ENCODE peak calls at places on chromosomes 2 and 18, in five cellular contexts. Q is psoas muscle; E is OCI-LY7; Y is heart left ventricle; H is CD8-positive, alpha-beta T cell. O is an unnamed sample.

GRCh38 chr2:169036717-169037450 is 5.8 kb upstream of the ABCB11 start:
- DNase-seq in Q (no peak), E (no peak), Y (no peak), H (no peak), O (peak; percentile 25)

GRCh38 chr2:69943000-69943840 is 18.2 kb downstream of the ASPRV1 start:
- DNase-seq in Q (no peak), E (no peak), Y (no peak), H (no peak), O (no peak)

GRCh38 chr2:121858406-121858805 is 103.0 kb downstream of the TSN start:
- DNase-seq in Q (no peak), E (no peak), Y (no peak), H (no peak), O (no peak)

GRCh38 chr2:134573724-134574123 is 145.1 kb downstream of the TMEM163 start:
- DNase-seq in Q (no peak), E (no peak), Y (no peak), H (no peak), O (no peak)

GRCh38 chr2:70697603-70698383 is 70.2 kb downstream of the ADD2 start:
- DNase-seq in Q (no peak), E (no peak), Y (no peak), H (no peak), O (no peak)

GRCh38 chr2:102735431-102736130 is 26.2 kb upstream of the TMEM182 start:
- DNase-seq in Q (no peak), E (no peak), Y (no peak), H (no peak), O (peak; percentile 28)

GRCh38 chr2:103734911-103735310 is 973.1 kb downstream of the TMEM182 start:
- DNase-seq in Q (no peak), E (no peak), Y (no peak), H (no peak), O (no peak)

GRCh38 chr18:48662021-48662661 is 123.3 kb downstream of the CTIF start:
- DNase-seq in Q (no peak), E (no peak), Y (peak; percentile 5), H (no peak), O (peak; percentile 92)

GRCh38 chr2:226802573-226802972 is 3.0 kb upstream of the IRS1 start:
- DNase-seq in Q (no peak), E (peak; percentile 85), Y (no peak), H (no peak), O (peak; percentile 71)

GRCh38 chr2:206011795-206012194 is 74.2 kb downstream of the INO80D start:
- DNase-seq in Q (no peak), E (no peak), Y (no peak), H (no peak), O (no peak)

GRCh38 chr2:1137992-1138391 is 187.3 kb downstream of the SNTG2 start:
- DNase-seq in Q (no peak), E (no peak), Y (no peak), H (no peak), O (no peak)

GRCh38 chr18:74411475-74411874 is 45.6 kb downstream of the DIPK1C start:
- DNase-seq in Q (no peak), E (no peak), Y (no peak), H (no peak), O (no peak)

GRCh38 chr2:154189963-154190362 is 318.2 kb downstream of the GALNT13 start:
- DNase-seq in Q (no peak), E (no peak), Y (no peak), H (no peak), O (no peak)

GRCh38 chr2:190882831-190883582 is 2.4 kb downstream of the GLS start:
- DNase-seq in Q (no peak), E (peak; percentile 39), Y (no peak), H (no peak), O (no peak)
- H3K27ac ChIP-seq in Q (peak overlapping the region; percentile 96), E (peak overlapping the region; percentile 87), Y (peak overlapping the region; percentile 97), H (peak overlapping the region; percentile 94), O (peak overlapping the region; percentile 85)

DNA sequence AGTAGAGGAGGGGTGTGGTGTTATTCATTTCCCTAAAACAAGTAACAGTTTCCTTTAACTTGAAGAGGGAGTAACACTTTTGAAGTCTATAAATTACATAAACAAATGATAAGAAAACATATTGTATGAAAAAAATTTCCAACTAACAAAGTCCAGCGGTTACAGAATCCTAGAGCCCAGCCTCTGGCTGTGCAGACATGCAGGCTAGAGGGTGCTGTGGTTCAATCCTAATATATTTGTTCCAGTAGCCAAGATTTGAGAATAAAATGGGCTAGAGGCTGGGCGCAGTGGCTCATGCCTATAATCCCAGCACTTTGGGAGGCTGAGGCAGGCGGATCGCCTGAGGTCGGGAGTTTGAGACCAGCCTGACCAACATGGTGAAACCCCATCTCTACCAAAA is 56.9 kb downstream of the WDR75 start:
- DNase-seq in Q (no peak), E (no peak), Y (no peak), H (no peak), O (no peak)
- H3K27ac ChIP-seq in Q (no peak overlapping the region), E (no peak overlapping the region), Y (no peak overlapping the region), H (no peak overlapping the region), O (no peak overlapping the region)

GRCh38 chr2:60047347-60047746 is 506.1 kb downstream of the BCL11A start:
- DNase-seq in Q (no peak), E (no peak), Y (no peak), H (no peak), O (no peak)
- H3K27ac ChIP-seq in Q (no peak overlapping the region), E (no peak overlapping the region), Y (no peak overlapping the region), H (no peak overlapping the region), O (no peak overlapping the region)

DNA sequence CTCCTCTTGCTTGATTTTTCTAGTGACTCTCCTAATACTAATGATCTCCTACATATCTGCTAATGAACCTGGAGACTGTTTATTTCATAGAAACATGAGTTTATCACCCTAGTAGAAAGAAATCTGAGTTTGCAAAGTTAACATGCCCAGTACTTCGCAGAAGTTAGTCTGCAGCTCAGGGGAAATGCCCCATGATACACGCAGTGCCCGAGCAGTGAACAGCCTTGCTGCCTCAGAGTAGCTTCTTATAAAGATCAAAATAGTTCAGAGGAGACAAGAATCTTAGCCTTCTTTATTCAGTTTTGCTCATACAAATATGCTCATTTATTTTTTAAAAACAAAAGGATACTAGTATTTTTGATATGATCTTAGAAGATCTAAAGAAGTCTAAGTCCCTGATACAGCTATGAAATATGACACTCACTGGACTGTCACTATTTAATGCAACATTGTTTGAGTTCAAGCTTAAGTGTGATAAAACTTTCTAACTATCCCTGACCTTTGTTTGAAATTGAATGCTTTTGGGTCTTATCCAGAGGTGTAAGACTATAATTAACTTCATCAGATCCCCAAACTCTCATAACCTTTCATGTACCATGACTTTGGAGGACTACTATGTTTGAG is 20.5 kb downstream of the FRZB start:
- DNase-seq in Q (no peak), E (no peak), Y (no peak), H (no peak), O (no peak)
- H3K27ac ChIP-seq in Q (peak overlapping the region; percentile 48), E (no peak overlapping the region), Y (no peak overlapping the region), H (no peak overlapping the region), O (no peak overlapping the region)

GRCh38 chr2:55111230-55111569 is 60.9 kb upstream of the RTN4 start:
- DNase-seq in Q (no peak), E (no peak), Y (no peak), H (no peak), O (no peak)
- H3K27ac ChIP-seq in Q (peak overlapping the region; percentile 82), E (no peak overlapping the region), Y (peak overlapping the region; percentile 76), H (no peak overlapping the region), O (peak overlapping the region; percentile 97)